ENCODE peak calls at places on chromosomes 2 and 18, in seven cellular contexts. One of them, this sample, is unnamed.

GRCh38 chr2:226030369-226031077 is 631.0 kb downstream of the NYAP2 start:
- DNase-seq in NB4: peak
- DNase-seq in prostate gland: no peak
- DNase-seq in right lobe of liver: no peak
- DNase-seq in Peyer's patch: no peak
- DNase-seq in body of pancreas: no peak
- DNase-seq in A549: no peak
- DNase-seq in this sample: no peak

GRCh38 chr18:46574740-46575108 is 82.3 kb downstream of the LOXHD1 start:
- DNase-seq in A549: no peak
- DNase-seq in NB4: no peak
- DNase-seq in prostate gland: no peak
- DNase-seq in Peyer's patch: no peak
- DNase-seq in right lobe of liver: no peak
- DNase-seq in body of pancreas: no peak
- DNase-seq in this sample: no peak

GRCh38 chr2:1750935-1751767 is 6.8 kb upstream of the PXDN start:
- DNase-seq in right lobe of liver: no peak
- DNase-seq in NB4: peak
- DNase-seq in prostate gland: peak
- DNase-seq in A549: peak
- DNase-seq in body of pancreas: peak
- DNase-seq in Peyer's patch: no peak
- DNase-seq in this sample: peak

GRCh38 chr2:121810959-121811853 is 55.8 kb downstream of the TSN start:
- DNase-seq in NB4: peak
- DNase-seq in Peyer's patch: no peak
- DNase-seq in prostate gland: peak
- DNase-seq in body of pancreas: peak
- DNase-seq in right lobe of liver: no peak
- DNase-seq in A549: peak
- DNase-seq in this sample: peak

GRCh38 chr2:160042054-160042453 is 20.4 kb downstream of the PLA2R1 start:
- DNase-seq in Peyer's patch: no peak
- DNase-seq in prostate gland: no peak
- DNase-seq in A549: no peak
- DNase-seq in NB4: no peak
- DNase-seq in right lobe of liver: no peak
- DNase-seq in body of pancreas: no peak
- DNase-seq in this sample: no peak

GRCh38 chr2:182330451-182331325 is 96.1 kb downstream of the PDE1A start:
- DNase-seq in right lobe of liver: no peak
- DNase-seq in Peyer's patch: no peak
- DNase-seq in body of pancreas: no peak
- DNase-seq in prostate gland: no peak
- DNase-seq in NB4: no peak
- DNase-seq in A549: no peak
- DNase-seq in this sample: no peak

GRCh38 chr2:59025157-59025757 is 784.1 kb upstream of the FANCL start:
- DNase-seq in prostate gland: no peak
- DNase-seq in NB4: peak
- DNase-seq in right lobe of liver: no peak
- DNase-seq in A549: no peak
- DNase-seq in Peyer's patch: no peak
- DNase-seq in body of pancreas: peak
- DNase-seq in this sample: peak

GRCh38 chr2:65320042-65320711 is 92.5 kb downstream of the ACTR2 start:
- DNase-seq in Peyer's patch: no peak
- DNase-seq in right lobe of liver: no peak
- DNase-seq in A549: peak
- DNase-seq in prostate gland: no peak
- DNase-seq in NB4: peak
- DNase-seq in body of pancreas: no peak
- DNase-seq in this sample: peak

GRCh38 chr18:76494541-76495403 is at the start of gene ZNF516:
- DNase-seq in A549: peak
- DNase-seq in NB4: peak
- DNase-seq in right lobe of liver: peak
- DNase-seq in body of pancreas: peak
- DNase-seq in prostate gland: no peak
- DNase-seq in Peyer's patch: peak
- DNase-seq in this sample: peak

GRCh38 chr2:218981390-218982311 is 3.3 kb downstream of the FEV start:
- DNase-seq in prostate gland: no peak
- DNase-seq in right lobe of liver: no peak
- DNase-seq in A549: no peak
- DNase-seq in body of pancreas: peak
- DNase-seq in Peyer's patch: peak
- DNase-seq in NB4: peak
- DNase-seq in this sample: no peak

GRCh38 chr2:10721344-10722251 is at the start of gene ATP6V1C2:
- DNase-seq in A549: peak
- DNase-seq in Peyer's patch: peak
- DNase-seq in prostate gland: peak
- DNase-seq in NB4: peak
- DNase-seq in body of pancreas: peak
- DNase-seq in right lobe of liver: peak
- DNase-seq in this sample: no peak

GRCh38 chr18:45910405-45911023 is 56.6 kb downstream of the EPG5 start:
- DNase-seq in A549: peak
- DNase-seq in NB4: peak
- DNase-seq in body of pancreas: peak
- DNase-seq in Peyer's patch: peak
- DNase-seq in right lobe of liver: peak
- DNase-seq in prostate gland: peak
- DNase-seq in this sample: peak

GRCh38 chr2:194819367-194819766 is 837.7 kb upstream of the SLC39A10 start:
- DNase-seq in Peyer's patch: no peak
- DNase-seq in right lobe of liver: no peak
- DNase-seq in NB4: peak
- DNase-seq in prostate gland: no peak
- DNase-seq in A549: no peak
- DNase-seq in body of pancreas: no peak
- DNase-seq in this sample: no peak

GRCh38 chr18:63534615-63535014 is 7.6 kb upstream of the SERPINB12 start:
- DNase-seq in right lobe of liver: no peak
- DNase-seq in prostate gland: no peak
- DNase-seq in Peyer's patch: no peak
- DNase-seq in NB4: peak
- DNase-seq in A549: no peak
- DNase-seq in body of pancreas: no peak
- DNase-seq in this sample: no peak

GRCh38 chr2:236265675-236266074 is 1.5 kb upstream of the ASB18 start:
- DNase-seq in A549: no peak
- DNase-seq in prostate gland: no peak
- DNase-seq in right lobe of liver: no peak
- DNase-seq in Peyer's patch: no peak
- DNase-seq in body of pancreas: no peak
- DNase-seq in NB4: no peak
- DNase-seq in this sample: no peak

GRCh38 chr2:55137024-55137958 is 87.0 kb upstream of the RTN4 start:
- DNase-seq in Peyer's patch: no peak
- DNase-seq in A549: no peak
- DNase-seq in body of pancreas: no peak
- DNase-seq in prostate gland: no peak
- DNase-seq in right lobe of liver: no peak
- DNase-seq in NB4: no peak
- DNase-seq in this sample: no peak

GRCh38 chr2:164620873-164621760 is at the start of gene GRB14:
- DNase-seq in right lobe of liver: peak
- DNase-seq in Peyer's patch: peak
- DNase-seq in A549: peak
- DNase-seq in NB4: no peak
- DNase-seq in body of pancreas: peak
- DNase-seq in prostate gland: peak
- DNase-seq in this sample: peak

GRCh38 chr2:20616341-20616871 is 34.5 kb downstream of the HS1BP3 start:
- DNase-seq in right lobe of liver: peak
- DNase-seq in A549: no peak
- DNase-seq in body of pancreas: no peak
- DNase-seq in Peyer's patch: peak
- DNase-seq in prostate gland: no peak
- DNase-seq in NB4: no peak
- DNase-seq in this sample: no peak

GRCh38 chr2:20618468-20618885 is 32.4 kb downstream of the HS1BP3 start:
- DNase-seq in NB4: no peak
- DNase-seq in prostate gland: no peak
- DNase-seq in body of pancreas: no peak
- DNase-seq in right lobe of liver: no peak
- DNase-seq in A549: no peak
- DNase-seq in Peyer's patch: peak
- DNase-seq in this sample: no peak

GRCh38 chr2:20615466-20616241 is 35.2 kb downstream of the HS1BP3 start:
- DNase-seq in right lobe of liver: peak
- DNase-seq in body of pancreas: no peak
- DNase-seq in Peyer's patch: peak
- DNase-seq in A549: no peak
- DNase-seq in NB4: no peak
- DNase-seq in prostate gland: no peak
- DNase-seq in this sample: no peak

GRCh38 chr2:20617892-20618467 is 32.9 kb downstream of the HS1BP3 start:
- DNase-seq in A549: peak
- DNase-seq in Peyer's patch: peak
- DNase-seq in right lobe of liver: peak
- DNase-seq in body of pancreas: peak
- DNase-seq in NB4: peak
- DNase-seq in prostate gland: peak
- DNase-seq in this sample: peak

GRCh38 chr2:20617081-20617575 is 33.8 kb downstream of the HS1BP3 start:
- DNase-seq in prostate gland: no peak
- DNase-seq in Peyer's patch: peak
- DNase-seq in body of pancreas: peak
- DNase-seq in A549: no peak
- DNase-seq in right lobe of liver: peak
- DNase-seq in NB4: no peak
- DNase-seq in this sample: no peak
- TF ChIP-seq POLR2A in prostate gland: no peak
- TF ChIP-seq POLR2A in Peyer's patch: no peak
- TF ChIP-seq POLR2A in body of pancreas: no peak
- TF ChIP-seq POLR2A in A549: no peak
- TF ChIP-seq POLR2A in right lobe of liver: peak
- TF ChIP-seq POLR2A in NB4: no peak
- TF ChIP-seq POLR2A in this sample: no peak

DNA sequence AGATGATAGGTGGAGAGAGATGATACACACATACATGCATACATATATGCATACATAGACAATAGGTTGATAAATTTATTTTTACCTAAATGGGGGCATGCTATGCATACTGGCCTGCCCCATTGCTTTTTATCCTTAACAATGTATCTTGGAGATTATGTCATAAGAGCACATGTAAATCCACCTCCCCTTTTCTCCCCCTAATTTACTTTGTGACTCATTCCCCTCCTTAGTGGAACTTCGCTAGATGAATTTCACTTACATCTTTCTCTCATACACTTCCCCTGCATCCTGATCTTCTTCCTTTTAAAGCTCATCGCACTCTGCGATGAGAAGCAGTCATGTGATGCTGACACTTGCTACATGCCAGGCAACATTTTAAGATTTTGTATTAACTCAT is 223.6 kb downstream of the C1D start:
- DNase-seq in A549: no peak
- DNase-seq in prostate gland: no peak
- DNase-seq in Peyer's patch: no peak
- DNase-seq in right lobe of liver: no peak
- DNase-seq in body of pancreas: no peak
- DNase-seq in NB4: no peak
- DNase-seq in this sample: no peak
- TF ChIP-seq POLR2A in A549: no peak
- TF ChIP-seq POLR2A in prostate gland: no peak
- TF ChIP-seq POLR2A in Peyer's patch: no peak
- TF ChIP-seq POLR2A in right lobe of liver: no peak
- TF ChIP-seq POLR2A in body of pancreas: no peak
- TF ChIP-seq POLR2A in NB4: no peak
- TF ChIP-seq POLR2A in this sample: no peak

GRCh38 chr18:79458131-79458838 is 62.6 kb downstream of the NFATC1 start:
- DNase-seq in prostate gland: no peak
- DNase-seq in A549: peak
- DNase-seq in body of pancreas: peak
- DNase-seq in NB4: no peak
- DNase-seq in right lobe of liver: no peak
- DNase-seq in Peyer's patch: no peak
- DNase-seq in this sample: no peak

GRCh38 chr18:79457652-79458051 is 61.9 kb downstream of the NFATC1 start:
- DNase-seq in A549: no peak
- DNase-seq in NB4: no peak
- DNase-seq in Peyer's patch: no peak
- DNase-seq in body of pancreas: no peak
- DNase-seq in prostate gland: no peak
- DNase-seq in right lobe of liver: no peak
- DNase-seq in this sample: no peak

GRCh38 chr18:79457239-79457638 is 61.5 kb downstream of the NFATC1 start:
- DNase-seq in body of pancreas: no peak
- DNase-seq in Peyer's patch: no peak
- DNase-seq in A549: no peak
- DNase-seq in prostate gland: no peak
- DNase-seq in NB4: no peak
- DNase-seq in right lobe of liver: no peak
- DNase-seq in this sample: no peak

GRCh38 chr18:79455261-79455660 is 59.5 kb downstream of the NFATC1 start:
- DNase-seq in A549: no peak
- DNase-seq in prostate gland: no peak
- DNase-seq in NB4: no peak
- DNase-seq in body of pancreas: no peak
- DNase-seq in Peyer's patch: no peak
- DNase-seq in right lobe of liver: no peak
- DNase-seq in this sample: no peak

GRCh38 chr18:79456105-79456980 is 60.6 kb downstream of the NFATC1 start:
- DNase-seq in right lobe of liver: no peak
- DNase-seq in body of pancreas: no peak
- DNase-seq in Peyer's patch: no peak
- DNase-seq in prostate gland: no peak
- DNase-seq in NB4: no peak
- DNase-seq in A549: no peak
- DNase-seq in this sample: no peak
- TF ChIP-seq POLR2A in right lobe of liver: no peak
- TF ChIP-seq POLR2A in body of pancreas: no peak
- TF ChIP-seq POLR2A in Peyer's patch: no peak
- TF ChIP-seq POLR2A in prostate gland: no peak
- TF ChIP-seq POLR2A in NB4: no peak
- TF ChIP-seq POLR2A in A549: no peak
- TF ChIP-seq POLR2A in this sample: no peak

DNA sequence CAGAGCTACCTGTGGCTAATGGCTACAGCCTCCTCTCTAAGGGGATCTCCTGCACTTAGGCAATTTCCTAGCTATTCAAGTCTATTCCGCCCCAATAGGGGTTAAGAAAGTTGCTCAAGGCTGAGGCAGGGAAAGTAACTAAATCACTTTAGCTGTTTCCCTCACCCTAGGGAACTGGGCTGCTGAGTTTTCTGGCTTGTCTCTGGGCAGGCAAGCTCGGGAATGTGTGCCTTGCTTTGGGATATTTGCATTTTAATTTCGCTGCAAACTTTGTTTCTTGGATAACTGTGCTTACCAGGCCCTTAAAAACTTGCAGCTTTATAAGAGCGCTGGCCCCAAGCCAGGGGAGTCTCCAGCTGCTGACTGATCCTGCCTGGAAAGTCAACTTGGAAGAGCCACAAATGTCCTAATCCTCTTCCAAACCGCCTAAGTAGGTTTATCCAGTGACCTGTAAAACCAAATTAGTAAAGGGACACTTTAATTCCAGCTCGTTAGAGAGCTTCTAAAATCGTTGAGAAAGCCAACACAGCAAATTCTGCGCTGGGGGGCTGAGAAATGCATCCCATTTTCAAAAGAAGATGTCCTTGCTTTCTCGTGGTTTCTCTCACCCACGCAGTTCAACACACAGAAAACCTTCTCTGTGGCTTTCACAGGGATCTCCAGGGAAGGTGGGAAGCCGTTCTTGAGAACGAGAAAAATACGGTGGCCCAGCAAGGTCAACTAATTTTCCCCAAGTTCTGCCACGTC is 59.5 kb upstream of the SP3 start:
- DNase-seq in prostate gland: peak
- DNase-seq in right lobe of liver: no peak
- DNase-seq in A549: no peak
- DNase-seq in Peyer's patch: peak
- DNase-seq in NB4: no peak
- DNase-seq in body of pancreas: peak
- DNase-seq in this sample: no peak
- TF ChIP-seq POLR2A in prostate gland: no peak
- TF ChIP-seq POLR2A in right lobe of liver: no peak
- TF ChIP-seq POLR2A in A549: no peak
- TF ChIP-seq POLR2A in Peyer's patch: no peak
- TF ChIP-seq POLR2A in NB4: no peak
- TF ChIP-seq POLR2A in body of pancreas: no peak
- TF ChIP-seq POLR2A in this sample: no peak

This sample was measured in erythroblast.